ENCODE peak calls at places on chromosomes 16 and 17, in nine cellular contexts. M is T-helper 9 cell; X is stimulated activated CD8-positive, alpha-beta memory T cell treated with anti-CD3 and anti-CD28 coated beads, Interleukin-12 subunit alpha, Interleukin-12 subunit beta, amount 100 ng/mL, for 4 hours; S is putamen; J is activated CD8-positive, alpha-beta T cell treated with anti-CD3 and anti-CD28 coated beads for 36 hours; D is NCI-H1694 treated with DMSO at 0.1 percent for 48 hours; O is tibial artery; Z is EL; Q is GM19239. Y is an unnamed sample.

GRCh38 chr17:57490446-57490845 is 234.1 kb downstream of the MSI2 start:
- DNase-seq in X (no peak), J (no peak), Z (no peak), S (no peak), D (no peak), O (no peak), M (no peak), Q (no peak), Y (no peak)

GRCh38 chr16:15949210-15950166 is at the start of gene ABCC1:
- DNase-seq in S (no peak), Q (peak), X (peak), J (peak), O (no peak), D (no peak), M (peak), Z (peak), Y (peak)

GRCh38 chr16:2799852-2800226 is 1.6 kb downstream of the PRSS41 start:
- DNase-seq in D (peak), M (no peak), Q (no peak), J (no peak), S (no peak), O (no peak), Z (no peak), X (no peak), Y (no peak)

GRCh38 chr17:45739786-45740185 is 44.3 kb upstream of the CRHR1 start:
- DNase-seq in O (peak), D (no peak), S (no peak), M (no peak), Z (no peak), X (no peak), Q (no peak), J (no peak), Y (no peak)

GRCh38 chr17:32481193-32481592 is 5.6 kb upstream of the CDK5R1 start:
- DNase-seq in Q (no peak), J (no peak), D (no peak), S (no peak), M (no peak), Z (no peak), O (no peak), X (no peak), Y (no peak)

GRCh38 chr17:66982011-66982508 is 17.6 kb downstream of the CACNG4 start:
- DNase-seq in O (no peak), Q (no peak), S (no peak), D (no peak), J (no peak), M (no peak), Z (peak), X (no peak), Y (no peak)

GRCh38 chr16:4532238-4532637 is 6.3 kb downstream of the CDIP1 start:
- DNase-seq in M (no peak), Q (no peak), J (no peak), O (no peak), D (no peak), X (no peak), Z (no peak), S (no peak), Y (no peak)

GRCh38 chr16:81650982-81651562 is 128.0 kb upstream of the PLCG2 start:
- DNase-seq in J (no peak), D (no peak), M (no peak), Z (no peak), X (no peak), O (no peak), S (no peak), Q (no peak), Y (no peak)

GRCh38 chr17:20244671-20245070 is 222.7 kb downstream of the LGALS9B start:
- DNase-seq in M (no peak), Q (no peak), D (no peak), S (no peak), O (no peak), Z (no peak), J (no peak), X (no peak), Y (no peak)

Y was measured in mesothelial cell of epicardium.